ENCODE peak calls at places on chromosomes 13 and 19, in five cellular contexts. Z is suprapubic skin, D is heart left ventricle, S is AG10803, R is upper lobe of right lung. M is an unnamed sample.
A peak's percentile ranks its signal among the peaks of the same experiment; 100 is the strongest.

GRCh38 chr19:4414144-4414799 is 11.8 kb downstream of the CHAF1A start:
- DNase-seq in Z (no peak), S (peak; percentile 38), D (no peak), R (no peak), M (no peak)

GRCh38 chr19:12838182-12838890 is at the start of gene MAST1:
- DNase-seq in Z (no peak), D (no peak), S (no peak), R (peak; percentile 71), M (peak; percentile 81)

GRCh38 chr13:102799544-102800144 is 725 bp downstream of the BIVM start:
- DNase-seq in S (peak; percentile 22), D (peak; percentile 29), R (peak; percentile 75), Z (peak; percentile 67), M (peak; percentile 58)

GRCh38 chr13:45521292-45521691 is 56.6 kb downstream of the COG3 start:
- DNase-seq in D (no peak), R (no peak), S (peak; percentile 48), Z (no peak), M (no peak)

GRCh38 chr13:43293008-43293407 is 269.6 kb downstream of the DNAJC15 start:
- DNase-seq in D (no peak), S (no peak), R (no peak), Z (no peak), M (no peak)

GRCh38 chr13:66657165-66657895 is 572.8 kb downstream of the PCDH9 start:
- DNase-seq in D (peak; percentile 23), Z (peak; percentile 71), S (peak; percentile 90), R (no peak), M (no peak)

GRCh38 chr19:39820696-39821095 is 13.3 kb downstream of the DYRK1B start:
- DNase-seq in Z (no peak), D (no peak), S (no peak), R (no peak), M (no peak)

GRCh38 chr19:54436561-54437229 is 12.3 kb upstream of the LENG8 start:
- DNase-seq in R (no peak), D (no peak), S (no peak), Z (no peak), M (no peak)

GRCh38 chr13:91400094-91400462 is 1.7 kb downstream of the GPC5 start:
- DNase-seq in S (no peak), Z (no peak), D (no peak), R (no peak), M (no peak)

GRCh38 chr19:14979498-14980255 is at the start of gene SLC1A6:
- DNase-seq in Z (no peak), S (no peak), D (no peak), R (no peak), M (peak; percentile 78)

GRCh38 chr19:14505488-14506239 is 9.7 kb upstream of the GIPC1 start:
- DNase-seq in D (no peak), R (peak; percentile 90), Z (peak; percentile 78), S (peak; percentile 83), M (peak; percentile 76)

GRCh38 chr13:110438776-110439175 is 122.7 kb downstream of the RAB20 start:
- DNase-seq in Z (no peak), S (no peak), D (no peak), R (no peak), M (no peak)

GRCh38 chr13:48192536-48192935 is 40.5 kb upstream of the ITM2B start:
- DNase-seq in R (no peak), Z (no peak), D (no peak), S (no peak), M (no peak)

GRCh38 chr19:13778398-13778797 is 4.1 kb downstream of the C19orf53 start:
- DNase-seq in S (no peak), Z (no peak), R (no peak), D (no peak), M (no peak)

GRCh38 chr13:101115762-101116161 is 300.5 kb downstream of the NALCN start:
- DNase-seq in S (peak; percentile 6), Z (no peak), R (no peak), D (no peak), M (no peak)

GRCh38 chr19:30227661-30228112 is 144.5 kb upstream of the ZNF536 start:
- DNase-seq in R (peak; percentile 78), Z (no peak), S (peak; percentile 82), D (peak; percentile 56), M (peak; percentile 89)

GRCh38 chr13:90696254-90696653 is 651.2 kb upstream of the MIR17HG start:
- DNase-seq in Z (no peak), D (no peak), S (peak; percentile 45), R (no peak), M (no peak)

GRCh38 chr19:3057275-3057714 is 5.0 kb downstream of the TLE5 start:
- DNase-seq in S (peak; percentile 49), R (peak; percentile 93), D (peak; percentile 89), Z (peak; percentile 83), M (peak; percentile 54)

GRCh38 chr13:113211774-113212173 is 2.4 kb downstream of the CUL4A start:
- DNase-seq in S (no peak), Z (no peak), D (no peak), R (no peak), M (peak; percentile 37)
- TF ChIP-seq CTCF in S (peak; percentile 4), Z (no peak), D (no peak), R (no peak), M (peak; percentile 13)

GRCh38 chr19:42693760-42694350 is 46.4 kb downstream of the PSG3 start:
- DNase-seq in Z (no peak), S (peak; percentile 54), R (no peak), D (no peak), M (no peak)
- TF ChIP-seq CTCF in Z (no peak), S (peak; percentile 84), R (peak; percentile 31), D (no peak), M (no peak)

GRCh38 chr19:16327131-16327450 is 2.5 kb downstream of the KLF2 start:
- DNase-seq in R (peak; percentile 69), S (peak; percentile 4), D (no peak), Z (no peak), M (no peak)
- TF ChIP-seq CTCF in R (no peak), S (no peak), D (no peak), Z (no peak), M (no peak)

DNA sequence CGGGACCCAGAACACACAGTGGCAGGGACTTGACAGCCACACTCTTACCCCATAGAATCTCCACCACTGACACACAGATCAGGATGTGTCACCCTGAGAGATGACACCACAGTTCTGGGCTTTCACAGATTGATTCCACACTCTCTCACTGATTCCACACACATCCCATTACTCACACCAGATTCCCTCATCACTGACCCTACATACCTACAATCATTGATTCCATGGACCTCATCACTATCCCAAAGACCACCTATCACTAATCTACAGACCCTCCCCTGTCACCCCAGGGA is 57.6 kb upstream of the ZNF527 start:
- DNase-seq in R (no peak), Z (no peak), D (no peak), S (no peak), M (no peak)
- TF ChIP-seq CTCF in R (no peak), Z (no peak), D (no peak), S (no peak), M (no peak)

GRCh38 chr19:48738557-48739399 is 1.6 kb downstream of the RASIP1 start:
- DNase-seq in D (peak; percentile 95), Z (peak; percentile 95), S (peak; percentile 45), R (peak; percentile 97), M (peak; percentile 100)
- TF ChIP-seq CTCF in D (peak; percentile 44), Z (no peak), S (no peak), R (peak; percentile 19), M (no peak)

DNA sequence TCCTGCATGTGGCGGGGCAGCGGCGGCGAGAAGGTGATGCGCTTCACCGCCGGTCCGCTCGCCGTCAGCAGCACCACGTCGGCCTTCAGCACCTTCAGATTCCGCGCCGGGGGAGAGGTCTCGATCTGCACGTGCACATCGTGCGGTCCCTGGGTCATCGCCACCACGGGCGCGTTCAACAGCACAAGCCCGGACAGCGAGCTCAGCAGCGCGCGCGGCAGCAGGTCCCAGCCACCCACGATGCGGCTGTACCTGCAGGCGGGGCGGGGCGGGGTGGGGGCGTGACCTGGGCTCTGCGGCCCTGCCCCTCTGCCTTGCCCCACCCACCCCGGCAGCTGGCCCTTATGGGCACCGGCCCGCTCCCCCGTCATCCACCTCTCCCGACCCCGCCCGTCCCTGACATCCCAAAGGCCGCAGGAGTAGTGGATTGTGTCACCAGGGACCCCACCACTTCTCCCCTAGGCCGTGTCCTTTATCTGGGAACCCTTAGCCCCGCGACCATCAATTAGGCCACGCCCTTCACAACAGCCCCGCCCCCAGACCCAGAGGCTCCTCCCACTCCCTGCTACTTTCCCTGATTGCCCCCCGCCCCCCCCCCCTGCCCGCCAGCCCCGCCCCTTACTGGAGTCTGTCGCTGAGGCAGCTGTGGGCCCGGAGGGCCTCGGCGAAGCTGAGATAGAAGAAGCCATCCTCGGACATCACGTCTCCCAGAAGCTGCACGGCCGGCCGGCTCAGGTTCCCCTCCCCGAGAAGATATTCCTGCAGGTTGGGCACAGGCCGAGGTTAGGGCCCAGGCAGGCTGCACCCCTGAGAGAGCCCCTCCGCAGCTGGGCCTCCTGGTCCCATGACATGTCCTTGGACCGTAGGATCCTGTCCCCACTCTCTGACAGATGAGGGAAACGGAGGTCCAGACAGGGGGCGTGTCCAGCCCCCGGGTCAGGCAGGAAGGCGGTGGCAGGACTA is 6.1 kb downstream of the IL4I1 start:
- DNase-seq in R (peak; percentile 80), Z (peak; percentile 76), D (no peak), S (no peak), M (peak; percentile 85)
- TF ChIP-seq CTCF in R (peak; percentile 15), Z (no peak), D (no peak), S (no peak), M (peak; percentile 24)

DNA sequence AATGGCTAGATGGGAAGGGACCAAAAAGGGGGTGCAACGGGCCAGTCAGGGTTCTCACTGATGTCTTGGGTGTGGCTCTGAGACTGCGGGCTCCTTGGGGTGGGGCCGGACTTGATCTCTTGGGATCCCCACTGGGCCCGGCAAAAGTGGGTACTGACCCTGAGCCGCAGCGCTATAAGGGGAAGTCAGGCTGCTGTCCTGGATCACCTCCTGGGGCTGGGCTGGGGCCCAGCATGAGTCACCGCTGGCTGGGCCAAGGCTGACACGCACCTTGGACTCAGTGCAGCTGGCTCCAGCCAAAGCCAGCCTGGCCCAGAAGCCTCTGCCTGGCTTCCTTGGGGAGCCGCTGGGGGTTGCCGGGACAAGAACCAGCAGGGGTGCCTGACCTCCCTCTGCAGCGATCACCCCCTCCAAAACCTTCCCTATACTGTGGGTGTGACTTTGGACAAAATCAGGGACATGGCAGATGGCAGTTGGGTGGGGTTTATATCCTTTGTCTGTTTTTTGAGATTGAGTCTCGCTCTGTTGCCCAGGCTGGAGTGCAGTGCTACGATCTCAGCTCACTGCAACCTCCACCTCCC is 614 bp upstream of the IQCN start:
- DNase-seq in S (peak; percentile 88), D (peak; percentile 88), R (peak; percentile 85), Z (peak; percentile 93), M (no peak)
- TF ChIP-seq CTCF in S (peak; percentile 17), D (no peak), R (no peak), Z (no peak), M (no peak)

GRCh38 chr13:41502676-41503075 is 45.3 kb downstream of the RGCC start:
- DNase-seq in R (no peak), D (no peak), S (no peak), Z (no peak), M (no peak)

GRCh38 chr13:41503386-41503785 is 46.0 kb downstream of the RGCC start:
- DNase-seq in S (no peak), R (no peak), Z (no peak), D (no peak), M (no peak)

GRCh38 chr13:41502021-41502420 is 44.7 kb downstream of the RGCC start:
- DNase-seq in Z (no peak), S (no peak), R (no peak), D (no peak), M (no peak)

GRCh38 chr13:41506312-41506711 is 49.0 kb downstream of the RGCC start:
- DNase-seq in R (no peak), D (no peak), Z (no peak), S (no peak), M (no peak)

GRCh38 chr13:41505209-41505835 is 48.0 kb downstream of the RGCC start:
- DNase-seq in S (peak; percentile 95), R (no peak), Z (no peak), D (no peak), M (no peak)
- TF ChIP-seq CTCF in S (no peak), R (no peak), Z (no peak), D (no peak), M (no peak)